ENCODE peak calls at places on chromosome 1, in six cellular contexts. E is hepatocyte; T is stimulated activated naive B cell treated with anti-CD40 and anti-IgM and Interleukin-4, amounts not matched to agents 10 μg/mL and 1 μg/mL and 100 μg/mL, for 72 hours; S is WTC11; B is nephron progenitor cell; L is T-cell. A is an unnamed sample.

GRCh38 chr1:66575739-66576138 is 41.8 kb downstream of the SGIP1 start:
- DNase-seq in E (peak; percentile 77), T (no peak), S (no peak), B (no peak), L (no peak), A (no peak)

GRCh38 chr1:77316006-77316405 is 34.2 kb downstream of the AK5 start:
- DNase-seq in E (no peak), T (no peak), S (no peak), B (no peak), L (no peak), A (no peak)

GRCh38 chr1:235741294-235741693 is 91.7 kb upstream of the GNG4 start:
- DNase-seq in E (peak; percentile 14), T (no peak), S (no peak), B (no peak), L (no peak), A (no peak)

GRCh38 chr1:159088050-159088449 is 11.5 kb upstream of the AIM2 start:
- DNase-seq in E (no peak), T (no peak), S (no peak), B (no peak), L (no peak), A (no peak)

GRCh38 chr1:53069663-53070327 is 7.8 kb downstream of the PODN start:
- DNase-seq in E (no peak), T (no peak), S (peak; percentile 19), B (peak; percentile 2), L (no peak), A (no peak)

GRCh38 chr1:9120312-9120958 is 8.5 kb downstream of the GPR157 start:
- DNase-seq in E (no peak), T (no peak), S (no peak), B (no peak), L (no peak), A (no peak)

GRCh38 chr1:36771222-36771621 is 263.1 kb downstream of the GRIK3 start:
- DNase-seq in E (no peak), T (no peak), S (peak; percentile 65), B (no peak), L (no peak), A (no peak)

GRCh38 chr1:20187103-20187812 is 940 bp upstream of the PLA2G2C start:
- DNase-seq in E (no peak), T (no peak), S (no peak), B (no peak), L (peak; percentile 11), A (peak; percentile 10)

GRCh38 chr1:94683886-94684285 is 136.3 kb upstream of the SLC44A3 start:
- DNase-seq in E (no peak), T (no peak), S (no peak), B (no peak), L (no peak), A (no peak)

GRCh38 chr1:14604414-14604813 is 5.9 kb downstream of the KAZN start:
- DNase-seq in E (no peak), T (no peak), S (no peak), B (no peak), L (no peak), A (no peak)

GRCh38 chr1:90000934-90001676 is 6.2 kb downstream of the ZNF326 start:
- DNase-seq in E (no peak), T (no peak), S (no peak), B (no peak), L (no peak), A (no peak)

GRCh38 chr1:230340778-230341546 is 85.2 kb downstream of the PGBD5 start:
- DNase-seq in E (no peak), T (no peak), S (no peak), B (no peak), L (no peak), A (no peak)

GRCh38 chr1:35660581-35661473 is 19.5 kb upstream of the PSMB2 start:
- DNase-seq in E (peak; percentile 73), T (no peak), S (peak; percentile 66), B (peak; percentile 71), L (no peak), A (no peak)

GRCh38 chr1:151716771-151717631 is at the start of gene CELF3:
- DNase-seq in E (peak; percentile 49), T (no peak), S (peak; percentile 64), B (peak; percentile 66), L (peak; percentile 36), A (no peak)

GRCh38 chr1:113493533-113493932 is 103.2 kb downstream of the MAGI3 start:
- DNase-seq in E (no peak), T (no peak), S (no peak), B (no peak), L (no peak), A (no peak)

GRCh38 chr1:235911876-235912275 is 45.2 kb upstream of the LYST start:
- DNase-seq in E (no peak), T (no peak), S (no peak), B (no peak), L (no peak), A (no peak)

GRCh38 chr1:181485276-181486097 is 2.2 kb downstream of the CACNA1E start:
- DNase-seq in E (peak; percentile 67), T (peak; percentile 17), S (peak; percentile 74), B (peak; percentile 72), L (no peak), A (no peak)